ENCODE peak calls at places on chromosomes 4 and X, in eight cellular contexts. One of them, this sample, is unnamed. For H3K9me2, the result is how much of the 10 kb centered on the place peaks cover.

GRCh38 chrX:53088136-53088974 is 5.6 kb upstream of the KANTR start:
- DNase-seq in hepatocyte: peak
- DNase-seq in Karpas-422: peak
- DNase-seq in GM23338: peak
- DNase-seq in MM.1S: no peak
- DNase-seq in HCT116: no peak
- DNase-seq in GM23248: peak
- DNase-seq in OCI-LY7: no peak
- DNase-seq in this sample: peak

GRCh38 chr4:76823516-76823915 is 74.4 kb downstream of the SOWAHB start:
- DNase-seq in GM23248: peak
- DNase-seq in GM23338: no peak
- DNase-seq in MM.1S: no peak
- DNase-seq in OCI-LY7: no peak
- DNase-seq in Karpas-422: no peak
- DNase-seq in hepatocyte: no peak
- DNase-seq in HCT116: no peak
- DNase-seq in this sample: no peak

GRCh38 chr4:41212221-41213203 is 1.8 kb downstream of the APBB2 start:
- DNase-seq in hepatocyte: peak
- DNase-seq in HCT116: no peak
- DNase-seq in GM23338: peak
- DNase-seq in GM23248: peak
- DNase-seq in Karpas-422: no peak
- DNase-seq in MM.1S: no peak
- DNase-seq in OCI-LY7: peak
- DNase-seq in this sample: peak

GRCh38 chrX:13755254-13755653 is 20.7 kb downstream of the OFD1 start:
- DNase-seq in GM23248: no peak
- DNase-seq in Karpas-422: no peak
- DNase-seq in OCI-LY7: peak
- DNase-seq in GM23338: no peak
- DNase-seq in hepatocyte: no peak
- DNase-seq in MM.1S: no peak
- DNase-seq in HCT116: no peak
- DNase-seq in this sample: no peak

GRCh38 chr4:40190880-40191815 is 5.7 kb upstream of the RHOH start:
- DNase-seq in Karpas-422: peak
- DNase-seq in OCI-LY7: peak
- DNase-seq in GM23338: no peak
- DNase-seq in GM23248: no peak
- DNase-seq in MM.1S: peak
- DNase-seq in hepatocyte: peak
- DNase-seq in HCT116: no peak
- DNase-seq in this sample: peak

GRCh38 chr4:89411539-89411938 is 103.9 kb upstream of the GPRIN3 start:
- DNase-seq in OCI-LY7: no peak
- DNase-seq in Karpas-422: no peak
- DNase-seq in MM.1S: no peak
- DNase-seq in GM23338: no peak
- DNase-seq in HCT116: no peak
- DNase-seq in GM23248: no peak
- DNase-seq in hepatocyte: no peak
- DNase-seq in this sample: no peak

GRCh38 chr4:10082047-10082446 is 34.6 kb downstream of the WDR1 start:
- DNase-seq in GM23338: no peak
- DNase-seq in hepatocyte: no peak
- DNase-seq in OCI-LY7: no peak
- DNase-seq in Karpas-422: no peak
- DNase-seq in GM23248: no peak
- DNase-seq in MM.1S: no peak
- DNase-seq in HCT116: no peak
- DNase-seq in this sample: no peak

GRCh38 chrX:97639526-97639925 is 755.8 kb downstream of the RPA4 start:
- DNase-seq in HCT116: no peak
- DNase-seq in GM23338: peak
- DNase-seq in Karpas-422: peak
- DNase-seq in hepatocyte: no peak
- DNase-seq in MM.1S: peak
- DNase-seq in GM23248: no peak
- DNase-seq in OCI-LY7: no peak
- DNase-seq in this sample: no peak

GRCh38 chr4:6876440-6876839 is 33.2 kb upstream of the TBC1D14 start:
- DNase-seq in GM23338: no peak
- DNase-seq in HCT116: no peak
- DNase-seq in OCI-LY7: no peak
- DNase-seq in MM.1S: no peak
- DNase-seq in Karpas-422: no peak
- DNase-seq in GM23248: peak
- DNase-seq in hepatocyte: no peak
- DNase-seq in this sample: no peak

GRCh38 chrX:15785176-15785735 is 5.0 kb upstream of the ZRSR2 start:
- DNase-seq in hepatocyte: no peak
- DNase-seq in HCT116: no peak
- DNase-seq in OCI-LY7: no peak
- DNase-seq in GM23338: no peak
- DNase-seq in Karpas-422: peak
- DNase-seq in GM23248: no peak
- DNase-seq in MM.1S: no peak
- DNase-seq in this sample: no peak

GRCh38 chr4:152678841-152679240 is 956 bp downstream of the TMEM154 start:
- DNase-seq in GM23248: peak
- DNase-seq in MM.1S: no peak
- DNase-seq in hepatocyte: no peak
- DNase-seq in HCT116: no peak
- DNase-seq in OCI-LY7: peak
- DNase-seq in GM23338: no peak
- DNase-seq in Karpas-422: no peak
- DNase-seq in this sample: no peak
- H3K9me2 ChIP-seq in GM23248: under half
- H3K9me2 ChIP-seq in MM.1S: under half
- H3K9me2 ChIP-seq in hepatocyte: under half
- H3K9me2 ChIP-seq in HCT116: under half
- H3K9me2 ChIP-seq in OCI-LY7: under half
- H3K9me2 ChIP-seq in GM23338: under half
- H3K9me2 ChIP-seq in Karpas-422: under half
- H3K9me2 ChIP-seq in this sample: under half

DNA sequence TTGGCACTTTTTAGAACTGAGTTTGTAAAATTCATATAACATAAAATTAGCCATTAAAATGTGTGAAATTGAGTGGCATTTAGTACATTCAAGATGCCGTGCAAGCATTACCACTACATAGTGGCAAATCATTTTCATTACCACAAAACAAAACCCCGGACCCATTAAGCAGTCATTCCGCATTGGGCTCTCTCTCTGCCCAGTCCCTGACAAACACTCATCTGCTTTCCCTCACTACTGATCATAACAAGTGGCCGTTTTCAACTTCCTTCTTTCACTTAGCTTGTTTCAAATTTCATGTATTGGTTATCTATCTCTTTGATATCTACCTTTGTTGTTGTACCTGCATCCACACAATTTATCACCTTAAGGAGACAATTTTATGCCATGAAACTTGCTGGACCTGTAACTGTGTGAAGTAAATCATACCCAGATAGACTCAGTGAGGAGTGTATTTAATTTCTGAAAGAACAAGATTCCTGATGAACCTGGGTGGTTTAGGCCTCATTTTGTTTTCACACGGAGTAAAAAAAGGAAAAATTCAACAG is 202.1 kb downstream of the OR13H1 start:
- DNase-seq in MM.1S: no peak
- DNase-seq in hepatocyte: no peak
- DNase-seq in Karpas-422: peak
- DNase-seq in GM23338: no peak
- DNase-seq in HCT116: no peak
- DNase-seq in GM23248: no peak
- DNase-seq in OCI-LY7: no peak
- DNase-seq in this sample: peak
- H3K4me2 ChIP-seq in MM.1S: peak
- H3K4me2 ChIP-seq in hepatocyte: no peak
- H3K4me2 ChIP-seq in Karpas-422: peak
- H3K4me2 ChIP-seq in GM23338: no peak
- H3K4me2 ChIP-seq in HCT116: no peak
- H3K4me2 ChIP-seq in GM23248: no peak
- H3K4me2 ChIP-seq in OCI-LY7: peak
- H3K4me2 ChIP-seq in this sample: peak

GRCh38 chr4:3864736-3865721 is 98.8 kb downstream of the ADRA2C start:
- DNase-seq in OCI-LY7: no peak
- DNase-seq in Karpas-422: no peak
- DNase-seq in HCT116: no peak
- DNase-seq in GM23248: no peak
- DNase-seq in hepatocyte: no peak
- DNase-seq in GM23338: no peak
- DNase-seq in MM.1S: no peak
- DNase-seq in this sample: no peak
- H3K9me2 ChIP-seq in OCI-LY7: under half
- H3K9me2 ChIP-seq in Karpas-422: under half
- H3K9me2 ChIP-seq in HCT116: under half
- H3K9me2 ChIP-seq in GM23248: under half
- H3K9me2 ChIP-seq in hepatocyte: under half
- H3K9me2 ChIP-seq in GM23338: under half
- H3K9me2 ChIP-seq in MM.1S: under half
- H3K9me2 ChIP-seq in this sample: under half

GRCh38 chrX:18406531-18407266 is 18.7 kb upstream of the CDKL5 start:
- DNase-seq in OCI-LY7: no peak
- DNase-seq in hepatocyte: no peak
- DNase-seq in GM23248: peak
- DNase-seq in Karpas-422: no peak
- DNase-seq in MM.1S: no peak
- DNase-seq in GM23338: no peak
- DNase-seq in HCT116: no peak
- DNase-seq in this sample: peak

DNA sequence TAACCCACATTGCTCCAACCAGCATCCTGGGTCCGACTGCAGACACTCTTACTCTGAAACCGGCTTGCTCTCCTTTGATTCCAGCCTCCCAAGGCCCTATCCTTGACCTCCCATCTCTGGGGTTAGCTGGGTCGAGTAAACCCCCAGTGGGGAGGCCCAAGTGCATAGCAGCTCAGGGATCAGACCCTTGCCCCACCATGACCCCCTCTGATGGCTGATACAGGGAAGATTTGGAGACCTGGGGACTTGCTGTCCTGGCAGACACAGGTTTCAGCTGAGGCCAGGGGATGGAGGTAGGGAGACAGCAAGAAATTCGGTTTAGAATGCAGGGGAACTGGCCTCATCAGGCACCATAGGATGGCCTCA is 23.6 kb upstream of the CDKL5 start:
- DNase-seq in GM23248: no peak
- DNase-seq in OCI-LY7: no peak
- DNase-seq in HCT116: no peak
- DNase-seq in Karpas-422: no peak
- DNase-seq in MM.1S: no peak
- DNase-seq in GM23338: no peak
- DNase-seq in hepatocyte: no peak
- DNase-seq in this sample: no peak
- H3K4me2 ChIP-seq in GM23248: no peak
- H3K4me2 ChIP-seq in OCI-LY7: no peak
- H3K4me2 ChIP-seq in HCT116: no peak
- H3K4me2 ChIP-seq in Karpas-422: no peak
- H3K4me2 ChIP-seq in MM.1S: no peak
- H3K4me2 ChIP-seq in GM23338: no peak
- H3K4me2 ChIP-seq in hepatocyte: no peak
- H3K4me2 ChIP-seq in this sample: no peak

GRCh38 chr4:60682901-60683300 is 517.2 kb upstream of the ADGRL3 start:
- DNase-seq in OCI-LY7: no peak
- DNase-seq in GM23338: no peak
- DNase-seq in hepatocyte: no peak
- DNase-seq in Karpas-422: no peak
- DNase-seq in GM23248: peak
- DNase-seq in MM.1S: no peak
- DNase-seq in HCT116: no peak
- DNase-seq in this sample: peak
- H3K9me2 ChIP-seq in OCI-LY7: under half
- H3K9me2 ChIP-seq in GM23338: under half
- H3K9me2 ChIP-seq in hepatocyte: under half
- H3K9me2 ChIP-seq in Karpas-422: under half
- H3K9me2 ChIP-seq in GM23248: under half
- H3K9me2 ChIP-seq in MM.1S: under half
- H3K9me2 ChIP-seq in HCT116: under half
- H3K9me2 ChIP-seq in this sample: under half

DNA sequence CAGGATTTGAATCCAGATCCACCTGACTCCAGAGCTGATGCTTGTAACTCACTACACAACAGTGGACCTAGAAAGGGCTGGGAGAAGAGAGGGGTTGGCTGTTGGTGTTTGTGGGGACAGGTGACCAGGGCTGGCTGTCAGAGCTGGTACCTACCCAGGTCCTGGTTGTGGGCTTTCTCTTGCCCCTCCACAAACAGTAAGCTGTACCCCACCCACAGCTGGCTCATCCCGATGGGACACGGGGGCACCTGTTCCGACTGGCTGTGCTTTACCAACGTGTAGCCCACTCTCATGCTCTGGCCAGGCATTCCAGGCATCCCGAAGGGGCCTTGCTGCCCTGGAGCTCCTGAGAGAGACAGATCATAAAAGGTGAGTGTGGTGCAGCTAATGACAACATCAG is 68.7 kb downstream of the ATG4A start:
- DNase-seq in hepatocyte: no peak
- DNase-seq in HCT116: no peak
- DNase-seq in OCI-LY7: no peak
- DNase-seq in GM23248: no peak
- DNase-seq in Karpas-422: no peak
- DNase-seq in MM.1S: no peak
- DNase-seq in GM23338: no peak
- DNase-seq in this sample: no peak
- H3K4me2 ChIP-seq in hepatocyte: no peak
- H3K4me2 ChIP-seq in HCT116: no peak
- H3K4me2 ChIP-seq in OCI-LY7: no peak
- H3K4me2 ChIP-seq in GM23248: no peak
- H3K4me2 ChIP-seq in Karpas-422: no peak
- H3K4me2 ChIP-seq in MM.1S: no peak
- H3K4me2 ChIP-seq in GM23338: no peak
- H3K4me2 ChIP-seq in this sample: no peak